ENCODE peak calls at places on chromosomes 13 and 19, in ten cellular contexts. J is choroid plexus epithelial cell, D is activated T-cell treated with anti-CD3 and anti-CD28 coated beads for 24 hours, G is fibroblast of lung, E is GM12865, T is hypothalamus, Q is T-helper 22 cell, O is NCI-H1105, R is MCF 10A, M is nephron progenitor cell. Z is an unnamed sample.

GRCh38 chr19:30233375-30233774 is 138.8 kb upstream of the ZNF536 start:
- DNase-seq in R (no peak), Q (no peak), O (no peak), G (no peak), M (no peak), J (no peak), T (no peak), E (no peak), D (no peak), Z (no peak)

GRCh38 chr19:34904846-34905527 is 21.7 kb upstream of the ZNF30 start:
- DNase-seq in R (no peak), M (peak; percentile 15), G (no peak), J (no peak), T (no peak), Q (no peak), O (no peak), E (no peak), D (no peak), Z (no peak)

GRCh38 chr19:4635763-4636135 is 3.6 kb upstream of the TNFAIP8L1 start:
- DNase-seq in E (no peak), M (peak; percentile 34), R (no peak), Q (no peak), O (no peak), D (no peak), J (no peak), T (peak; percentile 32), G (no peak), Z (no peak)

GRCh38 chr13:79735228-79735627 is 254.3 kb downstream of the NDFIP2 start:
- DNase-seq in O (no peak), M (no peak), E (no peak), G (peak; percentile 77), J (no peak), Q (no peak), D (no peak), R (no peak), T (no peak), Z (no peak)

GRCh38 chr13:36919833-36920611 is at the start of gene SMAD9:
- DNase-seq in G (peak; percentile 69), T (peak; percentile 48), R (peak; percentile 73), E (peak; percentile 59), O (peak; percentile 73), Q (no peak), D (no peak), J (peak; percentile 67), M (peak; percentile 76), Z (peak; percentile 61)

GRCh38 chr13:79503069-79503468 is 22.1 kb downstream of the NDFIP2 start:
- DNase-seq in J (no peak), D (no peak), M (no peak), R (no peak), Q (no peak), T (no peak), G (no peak), E (no peak), O (no peak), Z (no peak)

GRCh38 chr19:14941189-14941588 is at the start of gene OR7C2:
- DNase-seq in D (no peak), O (no peak), M (no peak), J (no peak), G (no peak), T (no peak), R (no peak), Q (no peak), E (no peak), Z (no peak)

GRCh38 chr13:112877496-112877895 is 91.5 kb upstream of the MCF2L start:
- DNase-seq in O (no peak), M (no peak), G (no peak), J (no peak), E (no peak), R (no peak), T (no peak), D (no peak), Q (no peak), Z (no peak)

GRCh38 chr13:68816715-68817114 is 1290.9 kb upstream of the ATXN8OS start:
- DNase-seq in T (no peak), J (no peak), O (no peak), G (no peak), R (no peak), D (no peak), M (no peak), E (no peak), Q (no peak), Z (no peak)

GRCh38 chr19:51749979-51750378 is 1.7 kb downstream of the FPR1 start:
- DNase-seq in Q (no peak), O (no peak), G (peak; percentile 67), M (no peak), E (no peak), J (peak; percentile 62), D (no peak), R (peak; percentile 45), T (no peak), Z (no peak)

GRCh38 chr19:8877854-8878705 is 45.9 kb downstream of the MBD3L1 start:
- DNase-seq in M (no peak), T (no peak), Q (no peak), J (no peak), O (no peak), E (peak; percentile 1), R (no peak), G (no peak), D (no peak), Z (no peak)

GRCh38 chr13:77776704-77777103 is 79.2 kb downstream of the SLAIN1 start:
- DNase-seq in J (no peak), G (no peak), T (no peak), R (no peak), D (no peak), Q (no peak), O (no peak), M (no peak), E (no peak), Z (no peak)

GRCh38 chr19:47094557-47095517 is 18.7 kb downstream of the ZC3H4 start:
- DNase-seq in G (peak; percentile 45), D (peak; percentile 20), M (no peak), R (no peak), E (peak; percentile 74), J (peak; percentile 47), T (no peak), O (no peak), Q (no peak), Z (no peak)

GRCh38 chr13:39784347-39784746 is 128.9 kb downstream of the COG6 start:
- DNase-seq in O (no peak), D (no peak), E (no peak), R (no peak), M (no peak), J (peak; percentile 87), G (peak; percentile 45), T (no peak), Q (no peak), Z (no peak)

GRCh38 chr13:112592647-112593046 is 4.7 kb upstream of the TUBGCP3 start:
- DNase-seq in G (no peak), J (no peak), D (no peak), M (no peak), O (no peak), R (no peak), Q (no peak), E (no peak), T (no peak), Z (no peak)

GRCh38 chr13:98033277-98034247 is 80.1 kb downstream of the IPO5 start:
- DNase-seq in T (peak; percentile 19), Q (no peak), G (peak; percentile 47), E (peak; percentile 27), D (no peak), M (peak; percentile 36), O (no peak), R (peak; percentile 53), J (peak; percentile 84), Z (no peak)

GRCh38 chr19:17721821-17722220 is 2.5 kb downstream of the MAP1S start:
- DNase-seq in O (no peak), D (no peak), M (no peak), E (no peak), J (peak; percentile 39), G (no peak), Q (no peak), T (peak; percentile 21), R (peak; percentile 25), Z (no peak)

GRCh38 chr13:81017525-81018152 is 676.7 kb upstream of the SPRY2 start:
- DNase-seq in G (peak; percentile 27), O (peak; percentile 15), D (no peak), Q (no peak), M (peak; percentile 7), T (no peak), E (peak; percentile 35), J (peak; percentile 76), R (peak; percentile 61), Z (peak; percentile 75)

GRCh38 chr13:89490661-89491060 is 1819.5 kb downstream of the SLITRK5 start:
- DNase-seq in T (no peak), D (no peak), Q (no peak), R (no peak), O (no peak), E (no peak), G (peak; percentile 62), M (no peak), J (peak; percentile 41), Z (no peak)

GRCh38 chr13:91399189-91400093 is 1.0 kb downstream of the GPC5 start:
- DNase-seq in J (no peak), M (no peak), R (no peak), T (peak; percentile 43), D (no peak), G (no peak), O (no peak), E (no peak), Q (no peak), Z (no peak)

GRCh38 chr19:1719519-1719918 is 33.8 kb upstream of the ONECUT3 start:
- DNase-seq in D (no peak), R (no peak), G (no peak), T (no peak), E (no peak), O (no peak), M (no peak), J (no peak), Q (no peak), Z (no peak)

GRCh38 chr13:47215741-47216140 is 318.9 kb upstream of the HTR2A start:
- DNase-seq in E (no peak), Q (no peak), R (peak; percentile 67), J (peak; percentile 91), T (no peak), M (no peak), D (no peak), O (no peak), G (peak; percentile 96), Z (no peak)

GRCh38 chr19:39498262-39499081 is at the start of gene DLL3:
- DNase-seq in D (no peak), T (peak; percentile 11), G (no peak), E (no peak), R (no peak), O (peak; percentile 73), Q (no peak), M (peak; percentile 64), J (peak; percentile 11), Z (peak; percentile 96)

GRCh38 chr19:50356691-50357177 is 8.7 kb downstream of the NAPSA start:
- DNase-seq in G (no peak), E (no peak), M (no peak), Q (no peak), T (no peak), D (no peak), J (no peak), O (no peak), R (no peak), Z (no peak)

GRCh38 chr13:80666782-80667537 is 326.0 kb upstream of the SPRY2 start:
- DNase-seq in R (no peak), J (peak; percentile 16), D (no peak), M (no peak), E (no peak), G (no peak), O (no peak), T (no peak), Q (no peak), Z (no peak)

GRCh38 chr19:42132851-42133528 is 744 bp upstream of the POU2F2 start:
- DNase-seq in T (peak; percentile 73), G (no peak), R (peak; percentile 57), M (peak; percentile 87), D (peak; percentile 81), J (peak; percentile 39), O (peak; percentile 87), E (peak; percentile 85), Q (peak; percentile 68), Z (peak; percentile 70)

GRCh38 chr13:110801044-110801443 is 87.5 kb downstream of the ING1 start:
- DNase-seq in E (peak; percentile 10), J (no peak), Q (no peak), O (no peak), D (no peak), R (no peak), G (no peak), M (no peak), T (no peak), Z (no peak)

GRCh38 chr19:12544401-12544876 is 6.8 kb downstream of the ZNF564 start:
- DNase-seq in E (no peak), R (no peak), Q (no peak), J (peak; percentile 90), M (no peak), D (no peak), O (no peak), T (peak; percentile 30), G (peak; percentile 90), Z (no peak)

Z was measured in NCI-H748 treated with DMSO at 0.1 percent for 48 hours.